ENCODE peak calls at places on chromosomes 6 and 20, in four cellular contexts. A is GDM1; P is GM13977; M is stimulated activated CD4-positive, alpha-beta T cell treated with anti-CD3 and anti-CD28 coated beads, Interleukin-12 subunit alpha, Interleukin-12 subunit beta, amount 100 ng/mL, for 4 hours. N is an unnamed sample.

GRCh38 chr20:35620818-35621559 is 5.4 kb downstream of the SPAG4 start:
- DNase-seq in A (no peak), P (no peak), M (no peak), N (no peak)

GRCh38 chr6:111429571-111429970 is 53.4 kb downstream of the REV3L start:
- DNase-seq in A (no peak), P (no peak), M (no peak), N (no peak)

GRCh38 chr6:3405679-3406078 is 51.2 kb downstream of the SLC22A23 start:
- DNase-seq in A (no peak), P (no peak), M (no peak), N (peak)

GRCh38 chr6:146470091-146470770 is 73.4 kb upstream of the RAB32 start:
- DNase-seq in A (no peak), P (no peak), M (no peak), N (no peak)

GRCh38 chr6:3862038-3862437 is 12.9 kb downstream of the FAM50B start:
- DNase-seq in A (no peak), P (no peak), M (no peak), N (no peak)

GRCh38 chr20:5511505-5511904 is 194.8 kb upstream of the PROKR2 start:
- DNase-seq in A (no peak), P (no peak), M (no peak), N (no peak)

GRCh38 chr6:139747154-139747553 is 372.7 kb upstream of the CITED2 start:
- DNase-seq in A (no peak), P (no peak), M (no peak), N (no peak)

GRCh38 chr6:128601060-128601459 is 80.7 kb upstream of the PTPRK start:
- DNase-seq in A (no peak), P (no peak), M (no peak), N (peak)

GRCh38 chr20:11338506-11339306 is 579.0 kb upstream of the BTBD3 start:
- DNase-seq in A (no peak), P (no peak), M (no peak), N (no peak)

GRCh38 chr6:156402227-156402626 is 375.0 kb upstream of the ARID1B start:
- DNase-seq in A (no peak), P (no peak), M (no peak), N (no peak)

GRCh38 chr20:57076202-57076651 is 190.2 kb downstream of the BMP7 start:
- DNase-seq in A (no peak), P (no peak), M (no peak), N (peak)

GRCh38 chr6:165774903-165775608 is 112.0 kb upstream of the PDE10A start:
- DNase-seq in A (no peak), P (no peak), M (no peak), N (peak)

GRCh38 chr6:38367231-38367630 is 272.5 kb downstream of the BTBD9 start:
- DNase-seq in A (no peak), P (no peak), M (no peak), N (no peak)

GRCh38 chr6:146292506-146292905 is 251.1 kb upstream of the RAB32 start:
- DNase-seq in A (no peak), P (no peak), M (no peak), N (no peak)

GRCh38 chr6:137707590-137708360 is 159.3 kb upstream of the TNFAIP3 start:
- DNase-seq in A (peak), P (peak), M (peak), N (peak)

GRCh38 chr6:33091957-33092356 is 16.2 kb downstream of the HLA-DPB1 start:
- DNase-seq in A (no peak), P (peak), M (peak), N (no peak)

GRCh38 chr6:138979813-138980668 is 8.0 kb downstream of the REPS1 start:
- DNase-seq in A (no peak), P (no peak), M (no peak), N (no peak)

GRCh38 chr6:42099340-42100028 is 42.9 kb downstream of the C6orf132 start:
- DNase-seq in A (no peak), P (no peak), M (no peak), N (peak)

GRCh38 chr20:41366546-41367392 is at the start of gene EMILIN3:
- DNase-seq in A (no peak), P (no peak), M (no peak), N (no peak)

GRCh38 chr20:1881240-1881835 is 13.9 kb upstream of the SIRPA start:
- DNase-seq in A (no peak), P (no peak), M (no peak), N (no peak)

GRCh38 chr6:89007209-89008001 is 44.0 kb upstream of the RNGTT start:
- DNase-seq in A (no peak), P (no peak), M (no peak), N (no peak)

GRCh38 chr20:45154183-45154582 is 20.5 kb upstream of the PI3 start:
- DNase-seq in A (no peak), P (no peak), M (no peak), N (no peak)

GRCh38 chr20:55456316-55456940 is 548.9 kb downstream of the CBLN4 start:
- DNase-seq in A (no peak), P (no peak), M (no peak), N (peak)

GRCh38 chr6:148426317-148426977 is 83.8 kb downstream of the SASH1 start:
- DNase-seq in A (no peak), P (no peak), M (no peak), N (no peak)

GRCh38 chr20:13458860-13459451 is 179.8 kb downstream of the TASP1 start:
- DNase-seq in A (no peak), P (peak), M (no peak), N (no peak)

GRCh38 chr6:158837684-158838625 is 18.8 kb upstream of the EZR start:
- DNase-seq in A (no peak), P (no peak), M (no peak), N (no peak)

GRCh38 chr6:95231416-95231815 is 345.9 kb upstream of the MANEA start:
- DNase-seq in A (no peak), P (no peak), M (no peak), N (no peak)

GRCh38 chr20:61960836-61961235 is 104.8 kb downstream of the TAF4 start:
- DNase-seq in A (no peak), P (no peak), M (no peak), N (no peak)

GRCh38 chr6:161038229-161039003 is 46.8 kb downstream of the MAP3K4 start:
- DNase-seq in A (no peak), P (peak), M (no peak), N (peak)

GRCh38 chr6:152089992-152090391 is 282.5 kb downstream of the ESR1 start:
- DNase-seq in A (no peak), P (no peak), M (no peak), N (peak)

N was measured in NCI-H226.